ENCODE peak calls at places on chromosomes 12 and 14, in ten cellular contexts. V is iPS DF 6.9; H is ovary; R is pancreas; D is CD8-positive, alpha-beta memory T cell; N is mucosa of descending colon; J is body of pancreas; T is hepatocyte; C is fibroblast of lung; B is GM23338. L is an unnamed sample.

GRCh38 chr14:24794906-24795305 is 160.9 kb upstream of the GZMB start:
- DNase-seq in C (no peak), N (no peak), B (no peak), H (no peak), R (no peak), T (no peak), D (no peak), J (no peak), V (no peak), L (no peak)

GRCh38 chr14:22926316-22926715 is 2.9 kb downstream of the PRMT5 start:
- DNase-seq in B (no peak), T (peak; percentile 28), H (no peak), C (peak; percentile 41), V (no peak), J (no peak), R (no peak), D (no peak), N (peak; percentile 57), L (no peak)

GRCh38 chr14:24443053-24443683 is 592 bp upstream of the SDR39U1 start:
- DNase-seq in B (no peak), C (no peak), T (no peak), H (no peak), J (no peak), D (no peak), R (no peak), N (no peak), V (no peak), L (no peak)

GRCh38 chr12:72673853-72674252 is 401.7 kb downstream of the TRHDE start:
- DNase-seq in B (no peak), C (no peak), H (no peak), D (no peak), T (no peak), J (no peak), N (no peak), R (no peak), V (no peak), L (no peak)

GRCh38 chr12:2214411-2214810 is 161.6 kb downstream of the CACNA1C start:
- DNase-seq in C (peak; percentile 27), B (no peak), H (no peak), R (no peak), J (no peak), V (no peak), T (no peak), N (no peak), D (no peak), L (no peak)

GRCh38 chr12:11576104-11576503 is 73.4 kb upstream of the ETV6 start:
- DNase-seq in H (no peak), B (no peak), N (no peak), J (no peak), T (no peak), D (no peak), V (no peak), C (peak; percentile 77), R (no peak), L (no peak)

GRCh38 chr14:62015945-62016344 is 253.7 kb downstream of the SNAPC1 start:
- DNase-seq in V (no peak), C (peak; percentile 5), H (no peak), R (no peak), D (no peak), J (no peak), B (no peak), T (no peak), N (no peak), L (no peak)

GRCh38 chr14:105019861-105020814 is 745 bp downstream of the CDCA4 start:
- DNase-seq in T (peak; percentile 76), D (peak; percentile 67), B (peak; percentile 64), R (peak; percentile 33), H (peak; percentile 29), V (no peak), J (peak; percentile 27), C (peak; percentile 42), N (peak; percentile 41), L (peak; percentile 78)

GRCh38 chr12:9133243-9133938 is 17.7 kb upstream of the A2M start:
- DNase-seq in R (no peak), B (no peak), H (no peak), J (no peak), D (no peak), C (no peak), T (no peak), V (no peak), N (no peak), L (no peak)

GRCh38 chr14:65552724-65553123 is 140.2 kb downstream of the FUT8 start:
- DNase-seq in V (no peak), B (no peak), T (no peak), H (no peak), N (no peak), J (no peak), R (no peak), D (no peak), C (no peak), L (no peak)
- H3K4me3 ChIP-seq in V (no peak overlapping the region), B (no peak overlapping the region), T (no peak overlapping the region), H (no peak overlapping the region), N (no peak overlapping the region), J (no peak overlapping the region), R (no peak overlapping the region), D (no peak overlapping the region), C (no peak overlapping the region), L (no peak overlapping the region)

GRCh38 chr12:71646512-71646911 is 17.1 kb downstream of the ZFC3H1 start:
- DNase-seq in T (no peak), C (no peak), N (no peak), J (no peak), H (no peak), D (no peak), V (no peak), B (no peak), R (no peak), L (no peak)

GRCh38 chr12:71648537-71648936 is 15.1 kb downstream of the ZFC3H1 start:
- DNase-seq in H (no peak), B (no peak), V (no peak), R (no peak), C (no peak), T (no peak), D (no peak), J (no peak), N (no peak), L (no peak)

GRCh38 chr12:71641390-71641789 is 22.3 kb downstream of the ZFC3H1 start:
- DNase-seq in J (no peak), R (no peak), T (no peak), C (no peak), B (no peak), D (no peak), H (no peak), N (no peak), V (no peak), L (no peak)

GRCh38 chr12:71642264-71642663 is 21.4 kb downstream of the ZFC3H1 start:
- DNase-seq in T (no peak), R (no peak), B (no peak), D (no peak), N (no peak), H (no peak), C (no peak), J (no peak), V (no peak), L (no peak)

DNA sequence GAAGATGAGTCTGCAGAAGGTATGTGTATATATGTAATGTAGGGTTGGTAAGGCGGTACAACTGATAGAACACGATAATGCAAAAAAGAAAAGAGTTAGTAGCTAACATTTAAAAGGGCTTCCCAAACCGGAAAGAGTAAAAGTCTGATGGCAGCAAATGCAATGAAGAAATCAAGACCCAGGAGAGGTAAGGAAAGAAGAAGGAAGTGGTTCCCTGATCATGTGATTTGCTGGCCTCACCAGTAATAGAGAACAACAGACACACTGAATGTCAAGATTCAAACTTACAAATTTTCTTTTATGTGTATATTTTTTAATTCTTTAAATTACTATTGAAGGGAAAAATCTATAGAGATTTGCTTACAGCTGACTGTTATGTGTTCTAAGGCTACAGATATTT is 18.4 kb downstream of the ZFC3H1 start:
- DNase-seq in J (no peak), N (no peak), C (no peak), B (no peak), H (no peak), R (no peak), T (no peak), V (no peak), D (no peak), L (no peak)
- H3K36me3 ChIP-seq in J (peaks cover 29% of the 10 kb centered on the region), N (peaks cover 6% of the 10 kb centered on the region), C (peaks cover 8% of the 10 kb centered on the region), B (peaks cover 52% of the 10 kb centered on the region), H (no peaks in the 10 kb centered on the region), R (peaks cover 18% of the 10 kb centered on the region), T (peaks cover 5% of the 10 kb centered on the region), V (peaks cover 2% of the 10 kb centered on the region), D (peaks cover 38% of the 10 kb centered on the region), L (peaks cover 12% of the 10 kb centered on the region)

GRCh38 chr12:117298191-117298590 is 63.2 kb downstream of the NOS1 start:
- DNase-seq in T (no peak), N (no peak), B (no peak), V (no peak), H (no peak), D (no peak), C (no peak), R (no peak), J (no peak), L (no peak)
- H3K4me3 ChIP-seq in T (no peak overlapping the region), N (no peak overlapping the region), B (no peak overlapping the region), V (no peak overlapping the region), H (no peak overlapping the region), D (no peak overlapping the region), C (no peak overlapping the region), R (no peak overlapping the region), J (no peak overlapping the region), L (no peak overlapping the region)

DNA sequence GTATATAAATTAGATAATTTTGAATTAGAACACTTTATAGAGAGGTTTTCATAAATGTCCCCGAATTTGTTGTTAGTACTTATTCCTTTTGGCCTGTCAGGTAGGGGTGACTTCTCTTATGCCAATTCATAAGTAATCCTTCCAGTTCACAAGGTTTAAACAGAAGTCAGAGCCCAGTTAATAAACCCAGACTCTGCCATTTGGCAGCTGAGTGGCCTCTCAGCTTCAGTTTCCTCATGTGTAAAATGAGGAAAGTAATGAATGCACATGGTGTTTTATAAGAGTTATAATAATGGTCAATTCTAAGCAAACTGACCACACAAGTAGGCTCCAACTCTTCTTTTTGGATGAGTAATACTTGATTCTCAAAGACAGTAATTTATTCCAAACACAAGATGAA is 10.3 kb downstream of the MTERF2 start:
- DNase-seq in H (no peak), N (no peak), B (no peak), R (no peak), T (no peak), J (peak; percentile 47), V (no peak), D (no peak), C (peak; percentile 45), L (no peak)
- H3K36me3 ChIP-seq in H (no peaks in the 10 kb centered on the region), N (no peaks in the 10 kb centered on the region), B (no peaks in the 10 kb centered on the region), R (no peaks in the 10 kb centered on the region), T (peaks cover under 1% of the 10 kb centered on the region), J (no peaks in the 10 kb centered on the region), V (no peaks in the 10 kb centered on the region), D (no peaks in the 10 kb centered on the region), C (no peaks in the 10 kb centered on the region), L (no peaks in the 10 kb centered on the region)

L was measured in H7.